ENCODE peak calls at places on chromosomes 3 and 15, in nine cellular contexts. A, B, M, Z, Y, X, P, W and C are unnamed samples.

GRCh38 chr15:50415752-50416404 is 8.3 kb upstream of the USP8 start:
- DNase-seq in A (no peak), B (no peak), M (peak), Z (no peak), Y (no peak), X (no peak), P (no peak), W (no peak), C (no peak)

GRCh38 chr15:52463638-52464037 is 65.0 kb downstream of the MYO5A start:
- DNase-seq in A (no peak), B (no peak), M (no peak), Z (no peak), Y (no peak), X (no peak), P (no peak), W (no peak), C (no peak)

GRCh38 chr15:88207565-88207964 is 49.0 kb downstream of the NTRK3 start:
- DNase-seq in A (no peak), B (no peak), M (no peak), Z (no peak), Y (no peak), X (no peak), P (no peak), W (no peak), C (no peak)

GRCh38 chr15:54374184-54374947 is 396.1 kb downstream of the UNC13C start:
- DNase-seq in A (no peak), B (no peak), M (no peak), Z (no peak), Y (no peak), X (no peak), P (no peak), W (no peak), C (peak)

GRCh38 chr3:9196009-9196408 is 53.4 kb downstream of the SRGAP3 start:
- DNase-seq in A (no peak), B (no peak), M (no peak), Z (peak), Y (no peak), X (no peak), P (no peak), W (no peak), C (peak)

GRCh38 chr3:194521514-194522260 is 34.9 kb upstream of the ATP13A3 start:
- DNase-seq in A (no peak), B (no peak), M (peak), Z (no peak), Y (no peak), X (no peak), P (peak), W (no peak), C (no peak)

GRCh38 chr3:112990672-112991602 is at the start of gene GTPBP8:
- DNase-seq in A (peak), B (peak), M (peak), Z (peak), Y (peak), X (peak), P (peak), W (peak), C (peak)

GRCh38 chr3:178804606-178805005 is 267.0 kb downstream of the ZMAT3 start:
- DNase-seq in A (no peak), B (no peak), M (no peak), Z (no peak), Y (no peak), X (no peak), P (no peak), W (no peak), C (no peak)

GRCh38 chr3:191774485-191774884 is 313.5 kb downstream of the PYDC2 start:
- DNase-seq in A (no peak), B (no peak), M (peak), Z (no peak), Y (no peak), X (no peak), P (no peak), W (no peak), C (peak)

GRCh38 chr3:127044996-127045395 is 62.1 kb downstream of the PLXNA1 start:
- DNase-seq in A (no peak), B (peak), M (peak), Z (peak), Y (no peak), X (no peak), P (peak), W (no peak), C (no peak)

GRCh38 chr15:55552926-55553325 is 35.2 kb downstream of the PYGO1 start:
- DNase-seq in A (no peak), B (peak), M (peak), Z (no peak), Y (no peak), X (no peak), P (no peak), W (peak), C (peak)

GRCh38 chr3:148991219-148992026 is at the start of gene GYG1:
- DNase-seq in A (peak), B (peak), M (peak), Z (peak), Y (peak), X (peak), P (peak), W (peak), C (peak)

GRCh38 chr3:151203053-151203420 is at the start of gene GPR171:
- DNase-seq in A (no peak), B (no peak), M (no peak), Z (no peak), Y (no peak), X (peak), P (no peak), W (no peak), C (no peak)

GRCh38 chr3:126983653-126984390 is 907 bp downstream of the PLXNA1 start:
- DNase-seq in A (peak), B (peak), M (peak), Z (peak), Y (no peak), X (peak), P (no peak), W (no peak), C (peak)

GRCh38 chr3:184358140-184358767 is 3.2 kb downstream of the CLCN2 start:
- DNase-seq in A (no peak), B (no peak), M (no peak), Z (no peak), Y (no peak), X (no peak), P (no peak), W (no peak), C (no peak)

GRCh38 chr3:126105691-126106187 is 21.8 kb upstream of the SLC41A3 start:
- DNase-seq in A (no peak), B (no peak), M (no peak), Z (no peak), Y (no peak), X (no peak), P (no peak), W (no peak), C (no peak)

GRCh38 chr3:129840707-129841360 is 52.7 kb downstream of the TMCC1 start:
- DNase-seq in A (no peak), B (no peak), M (no peak), Z (no peak), Y (no peak), X (no peak), P (no peak), W (no peak), C (no peak)

GRCh38 chr15:67063689-67064606 is 1.5 kb upstream of the SMAD3 start:
- DNase-seq in A (peak), B (peak), M (peak), Z (peak), Y (no peak), X (no peak), P (peak), W (no peak), C (peak)

GRCh38 chr3:157148123-157148889 is 11.6 kb downstream of the CCNL1 start:
- DNase-seq in A (no peak), B (no peak), M (no peak), Z (no peak), Y (no peak), X (no peak), P (no peak), W (no peak), C (no peak)

DNA sequence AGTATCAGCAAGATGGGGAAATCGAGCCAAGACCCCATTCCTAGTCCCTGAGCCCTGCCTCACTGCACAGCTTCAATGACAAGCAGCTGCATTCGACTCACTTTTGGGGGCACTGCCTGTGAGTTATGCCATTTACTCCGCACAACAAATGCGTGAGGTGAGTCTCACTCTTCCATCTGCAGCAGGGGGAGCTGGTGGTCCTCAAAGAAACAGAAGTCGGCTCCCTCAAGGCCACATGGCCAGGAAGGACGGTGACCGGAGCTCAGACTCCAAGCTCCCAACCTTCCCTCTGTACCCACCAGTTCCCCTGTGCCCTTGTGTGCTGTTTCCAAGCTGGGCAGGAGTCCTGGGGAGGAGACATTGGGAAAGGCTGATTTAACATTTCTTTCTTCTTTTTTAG is 127.7 kb upstream of the IQSEC1 start:
- DNase-seq in A (peak), B (no peak), M (no peak), Z (no peak), Y (no peak), X (no peak), P (no peak), W (no peak), C (peak)
- TF ChIP-seq CTCF in A (no peak), B (no peak), M (peak), Z (peak), Y (no peak), X (no peak), P (no peak), W (no peak), C (peak)

DNA sequence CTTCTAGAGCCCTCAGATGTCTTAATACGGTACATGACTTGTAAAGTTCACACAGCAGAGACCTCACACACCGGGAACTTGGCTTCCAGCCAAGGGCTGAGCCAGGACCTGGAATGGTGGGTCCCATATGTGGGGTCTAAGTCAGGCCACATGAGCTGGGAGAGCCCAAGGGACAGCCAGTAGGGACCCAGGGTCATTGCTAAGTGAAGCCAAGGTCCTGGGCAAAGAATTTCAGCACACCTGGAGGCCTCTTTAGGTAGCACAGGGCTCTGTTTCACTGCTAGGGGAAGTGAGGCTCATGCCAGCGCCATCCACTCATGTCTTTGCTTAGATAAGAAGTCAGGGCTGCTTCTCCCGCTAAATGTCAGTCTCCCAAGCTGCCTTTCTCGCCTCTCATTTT is 116.5 kb upstream of the TLE3 start:
- DNase-seq in A (no peak), B (peak), M (no peak), Z (no peak), Y (no peak), X (no peak), P (no peak), W (no peak), C (no peak)
- TF ChIP-seq CTCF in A (no peak), B (peak), M (no peak), Z (no peak), Y (no peak), X (no peak), P (no peak), W (no peak), C (no peak)

GRCh38 chr15:70121656-70122297 is 24.1 kb upstream of the TLE3 start:
- DNase-seq in A (no peak), B (peak), M (peak), Z (no peak), Y (peak), X (no peak), P (peak), W (no peak), C (no peak)
- TF ChIP-seq CTCF in A (no peak), B (no peak), M (peak), Z (no peak), Y (no peak), X (no peak), P (no peak), W (no peak), C (no peak)

GRCh38 chr3:2921903-2922302 is 188.3 kb downstream of the IL5RA start:
- DNase-seq in A (no peak), B (peak), M (peak), Z (no peak), Y (peak), X (no peak), P (no peak), W (no peak), C (no peak)
- TF ChIP-seq CTCF in A (no peak), B (no peak), M (no peak), Z (peak), Y (peak), X (no peak), P (peak), W (peak), C (peak)

GRCh38 chr15:75785771-75786563 is 57.3 kb upstream of the UBE2Q2 start:
- DNase-seq in A (peak), B (no peak), M (peak), Z (peak), Y (no peak), X (no peak), P (no peak), W (no peak), C (peak)
- TF ChIP-seq CTCF in A (no peak), B (no peak), M (peak), Z (peak), Y (no peak), X (no peak), P (no peak), W (no peak), C (peak)

GRCh38 chr15:93583533-93583932 is 494.5 kb upstream of the RGMA start:
- DNase-seq in A (no peak), B (no peak), M (no peak), Z (no peak), Y (no peak), X (no peak), P (no peak), W (no peak), C (no peak)
- TF ChIP-seq CTCF in A (no peak), B (no peak), M (no peak), Z (no peak), Y (no peak), X (no peak), P (no peak), W (no peak), C (no peak)

GRCh38 chr3:96700322-96701315 is 113.8 kb upstream of the EPHA6 start:
- DNase-seq in A (peak), B (no peak), M (no peak), Z (no peak), Y (no peak), X (no peak), P (no peak), W (no peak), C (peak)
- TF ChIP-seq CTCF in A (peak), B (no peak), M (no peak), Z (peak), Y (no peak), X (no peak), P (no peak), W (no peak), C (peak)

DNA sequence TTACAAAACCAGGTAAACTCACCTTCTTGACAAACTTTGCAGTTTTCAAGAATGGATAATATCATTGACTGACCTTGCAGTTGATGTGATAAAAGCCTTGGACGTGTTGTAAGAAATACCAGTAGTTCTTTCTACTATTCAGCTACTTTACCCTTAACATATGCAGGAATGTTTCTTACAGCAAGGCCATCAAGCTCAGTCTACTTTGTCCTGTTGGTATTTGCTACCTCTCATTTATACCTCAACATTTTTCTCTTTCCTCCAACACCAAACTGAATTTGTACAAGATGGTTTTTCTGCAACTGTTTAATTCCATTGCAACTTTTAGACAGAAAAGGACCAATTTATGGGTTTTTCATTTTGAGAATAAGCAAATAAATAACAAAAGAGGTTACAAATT is 147.4 kb upstream of the BCHE start:
- DNase-seq in A (no peak), B (no peak), M (no peak), Z (no peak), Y (no peak), X (no peak), P (no peak), W (no peak), C (no peak)
- TF ChIP-seq CTCF in A (no peak), B (no peak), M (no peak), Z (no peak), Y (no peak), X (no peak), P (no peak), W (no peak), C (no peak)

DNA sequence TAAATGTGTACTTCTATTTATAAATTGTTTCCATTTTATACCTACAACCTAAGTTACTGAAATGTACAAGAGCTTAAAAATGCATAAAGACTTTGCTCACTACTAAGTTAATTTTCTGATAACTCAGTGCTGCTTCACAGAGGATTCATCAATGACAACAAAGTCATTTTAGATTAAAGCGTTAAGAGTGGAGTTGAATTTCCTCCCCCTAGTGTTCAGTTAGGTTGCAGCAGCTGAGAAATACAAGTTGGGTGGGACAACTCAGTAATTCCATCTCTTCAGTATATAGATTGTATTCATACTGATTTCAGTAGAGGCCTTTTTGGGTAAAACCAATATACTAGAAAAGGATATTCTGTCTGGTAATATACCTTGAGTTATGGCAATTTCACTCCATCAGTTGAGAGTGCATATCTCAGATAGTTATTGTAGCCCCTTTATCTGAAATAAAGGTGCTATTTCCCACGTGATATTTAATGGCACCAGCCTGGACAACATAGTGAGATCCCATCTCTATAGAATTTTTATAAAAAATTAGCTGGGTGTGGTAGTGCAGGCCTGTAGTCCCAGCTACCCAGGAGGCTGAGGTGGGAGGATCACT is 6.9 kb upstream of the RPL35A start:
- DNase-seq in A (peak), B (no peak), M (peak), Z (no peak), Y (peak), X (no peak), P (no peak), W (no peak), C (no peak)
- TF ChIP-seq CTCF in A (peak), B (peak), M (peak), Z (peak), Y (peak), X (peak), P (peak), W (peak), C (peak)